ENCODE peak calls at places on chromosome 2, in four cellular contexts. N is NCI-H526, X is LHCN-M2, F is HCEC 1CT. O is an unnamed sample.

GRCh38 chr2:144330951-144331651 is 188.8 kb downstream of the ZEB2 start:
- DNase-seq in F (no peak), N (peak; percentile 63), X (no peak), O (no peak)

GRCh38 chr2:96540136-96540535 is 3.6 kb downstream of the ARID5A start:
- DNase-seq in F (no peak), X (no peak), N (no peak), O (no peak)

GRCh38 chr2:9280204-9280603 is 73.6 kb downstream of the ASAP2 start:
- DNase-seq in X (no peak), N (no peak), F (no peak), O (no peak)

GRCh38 chr2:233225230-233226068 is 26.0 kb upstream of the ATG16L1 start:
- DNase-seq in N (no peak), X (no peak), F (no peak), O (no peak)

GRCh38 chr2:190507135-190507534 is 27.4 kb downstream of the NEMP2 start:
- DNase-seq in X (no peak), F (no peak), N (peak; percentile 18), O (no peak)

GRCh38 chr2:45172993-45173392 is 163.7 kb upstream of the SIX2 start:
- DNase-seq in X (peak; percentile 28), F (peak; percentile 57), N (no peak), O (no peak)

GRCh38 chr2:122100371-122101150 is 345.1 kb downstream of the TSN start:
- DNase-seq in N (no peak), X (no peak), F (no peak), O (peak; percentile 44)

GRCh38 chr2:228652366-228652765 is 470.9 kb upstream of the SPHKAP start:
- DNase-seq in F (peak; percentile 49), N (no peak), X (no peak), O (no peak)

GRCh38 chr2:73852020-73852419 is 23.3 kb downstream of the STAMBP start:
- DNase-seq in F (peak; percentile 93), X (peak; percentile 87), N (no peak), O (peak; percentile 55)

GRCh38 chr2:15975676-15976075 is 35.3 kb downstream of the MYCN start:
- DNase-seq in N (no peak), F (no peak), X (no peak), O (no peak)

GRCh38 chr2:127810156-127810636 is 775 bp downstream of the WDR33 start:
- DNase-seq in X (peak; percentile 11), F (no peak), N (peak; percentile 15), O (peak; percentile 29)

GRCh38 chr2:84875213-84875560 is 5.7 kb downstream of the TRABD2A start:
- DNase-seq in F (no peak), X (no peak), N (no peak), O (no peak)

GRCh38 chr2:132936261-132936660 is 266.3 kb upstream of the LYPD1 start:
- DNase-seq in F (no peak), X (no peak), N (no peak), O (no peak)

GRCh38 chr2:239690651-239691631 is 290.1 kb upstream of the HDAC4 start:
- DNase-seq in N (no peak), X (no peak), F (no peak), O (no peak)

O was measured in SW480.